ENCODE peak calls at places on chromosome 17, in ten cellular contexts. T, G, K, M, E, J, W, Y, U and P are unnamed samples.

GRCh38 chr17:42950044-42950783 is 14.0 kb downstream of the AARSD1 start:
- DNase-seq in T (no peak), G (no peak), K (no peak), M (no peak), E (no peak), J (no peak), W (no peak), Y (peak), U (no peak), P (no peak)

GRCh38 chr17:46894024-46894423 is 28.9 kb upstream of the GOSR2 start:
- DNase-seq in T (no peak), G (no peak), K (no peak), M (no peak), E (no peak), J (no peak), W (no peak), Y (no peak), U (no peak), P (no peak)

GRCh38 chr17:46894476-46895151 is 28.3 kb upstream of the GOSR2 start:
- DNase-seq in T (no peak), G (no peak), K (no peak), M (no peak), E (no peak), J (no peak), W (no peak), Y (no peak), U (no peak), P (no peak)

GRCh38 chr17:382644-383533 is 30.3 kb upstream of the RPH3AL start:
- DNase-seq in T (no peak), G (no peak), K (peak), M (no peak), E (peak), J (no peak), W (no peak), Y (no peak), U (peak), P (no peak)

GRCh38 chr17:28916302-28916934 is 13.5 kb upstream of the DHRS13 start:
- DNase-seq in T (no peak), G (no peak), K (no peak), M (no peak), E (no peak), J (no peak), W (peak), Y (peak), U (peak), P (no peak)

GRCh38 chr17:82602487-82602886 is 45.8 kb downstream of the WDR45B start:
- DNase-seq in T (no peak), G (no peak), K (no peak), M (no peak), E (no peak), J (no peak), W (no peak), Y (no peak), U (no peak), P (no peak)

GRCh38 chr17:7846765-7847661 is 7.9 kb upstream of the TMEM88 start:
- DNase-seq in T (no peak), G (no peak), K (no peak), M (no peak), E (no peak), J (no peak), W (no peak), Y (no peak), U (no peak), P (no peak)

GRCh38 chr17:79036609-79037008 is 12.6 kb downstream of the C1QTNF1 start:
- DNase-seq in T (no peak), G (peak), K (no peak), M (no peak), E (peak), J (no peak), W (no peak), Y (peak), U (peak), P (no peak)

GRCh38 chr17:12078791-12079190 is 58.1 kb downstream of the MAP2K4 start:
- DNase-seq in T (no peak), G (peak), K (no peak), M (no peak), E (peak), J (no peak), W (no peak), Y (peak), U (peak), P (no peak)

GRCh38 chr17:42198897-42199296 is 4.6 kb upstream of the GHDC start:
- DNase-seq in T (no peak), G (no peak), K (no peak), M (no peak), E (no peak), J (no peak), W (no peak), Y (no peak), U (no peak), P (no peak)

GRCh38 chr17:80978499-80979497 is 12.8 kb upstream of the CHMP6 start:
- DNase-seq in T (no peak), G (no peak), K (no peak), M (no peak), E (no peak), J (no peak), W (no peak), Y (no peak), U (no peak), P (no peak)

GRCh38 chr17:82105882-82106696 is 8.1 kb upstream of the FASN start:
- DNase-seq in T (no peak), G (peak), K (peak), M (peak), E (no peak), J (no peak), W (peak), Y (no peak), U (peak), P (no peak)

GRCh38 chr17:4221163-4221562 is 42.6 kb downstream of the ANKFY1 start:
- DNase-seq in T (no peak), G (no peak), K (no peak), M (no peak), E (no peak), J (no peak), W (no peak), Y (no peak), U (no peak), P (no peak)

GRCh38 chr17:67378444-67379250 is 1.6 kb downstream of the PITPNC1 start:
- DNase-seq in T (peak), G (peak), K (peak), M (peak), E (no peak), J (peak), W (peak), Y (peak), U (peak), P (no peak)

GRCh38 chr17:71633391-71633849 is 487.4 kb upstream of the SOX9 start:
- DNase-seq in T (no peak), G (peak), K (no peak), M (no peak), E (peak), J (no peak), W (no peak), Y (peak), U (peak), P (no peak)

GRCh38 chr17:81553616-81554181 is 1.5 kb upstream of the FAAP100 start:
- DNase-seq in T (no peak), G (peak), K (no peak), M (peak), E (peak), J (no peak), W (no peak), Y (peak), U (peak), P (no peak)

GRCh38 chr17:29162909-29163341 is 17.3 kb downstream of the MYO18A start:
- DNase-seq in T (no peak), G (no peak), K (no peak), M (no peak), E (no peak), J (no peak), W (no peak), Y (peak), U (no peak), P (no peak)

GRCh38 chr17:48543854-48544355 is 1.0 kb downstream of the HOXB2 start:
- DNase-seq in T (no peak), G (no peak), K (no peak), M (peak), E (no peak), J (no peak), W (peak), Y (no peak), U (no peak), P (no peak)

GRCh38 chr17:59837362-59838195 is 55.2 kb downstream of the TUBD1 start:
- DNase-seq in T (no peak), G (peak), K (peak), M (peak), E (peak), J (no peak), W (peak), Y (peak), U (peak), P (peak)

GRCh38 chr17:73211745-73212144 is 18.9 kb downstream of the COG1 start:
- DNase-seq in T (peak), G (no peak), K (no peak), M (peak), E (no peak), J (no peak), W (peak), Y (no peak), U (no peak), P (no peak)

GRCh38 chr17:15884731-15885130 is 60.2 kb upstream of the ADORA2B start:
- DNase-seq in T (no peak), G (no peak), K (no peak), M (no peak), E (no peak), J (no peak), W (no peak), Y (peak), U (no peak), P (no peak)

GRCh38 chr17:74513987-74514631 is 17.2 kb downstream of the CD300LB start:
- DNase-seq in T (no peak), G (peak), K (no peak), M (peak), E (no peak), J (no peak), W (peak), Y (peak), U (peak), P (no peak)

GRCh38 chr17:36525113-36525512 is 9.6 kb downstream of the MYO19 start:
- DNase-seq in T (no peak), G (no peak), K (no peak), M (no peak), E (no peak), J (no peak), W (no peak), Y (peak), U (no peak), P (no peak)

GRCh38 chr17:2386400-2387085 is 14.3 kb downstream of the MNT start:
- DNase-seq in T (no peak), G (no peak), K (no peak), M (no peak), E (no peak), J (no peak), W (no peak), Y (no peak), U (no peak), P (no peak)